ENCODE peak calls at places on chromosome 22, in four cellular contexts. Q is HCT116, R is HepG2, O is heart left ventricle. I is an unnamed sample.
A peak's percentile ranks its signal among the peaks of the same experiment; 100 is the strongest.

GRCh38 chr22:35643991-35644390 is 4.3 kb upstream of the APOL6 start:
- DNase-seq in O (no peak), R (no peak), Q (no peak), I (no peak)

GRCh38 chr22:46309526-46310085 is 12.9 kb downstream of the GTSE1 start:
- DNase-seq in O (peak; percentile 54), R (no peak), Q (no peak), I (no peak)

GRCh38 chr22:27424319-27424718 is 377.2 kb downstream of the MN1 start:
- DNase-seq in O (no peak), R (no peak), Q (no peak), I (no peak)

GRCh38 chr22:35947794-35948425 is 80.7 kb downstream of the RBFOX2 start:
- DNase-seq in Q (no peak), O (no peak), R (no peak), I (no peak)

GRCh38 chr22:37488337-37489135 is 2.4 kb upstream of the MFNG start:
- DNase-seq in R (peak; percentile 62), Q (no peak), O (no peak), I (no peak)

GRCh38 chr22:47366026-47366767 is 603.7 kb downstream of the TBC1D22A start:
- DNase-seq in Q (no peak), O (no peak), R (no peak), I (no peak)

GRCh38 chr22:47221840-47222615 is 459.6 kb downstream of the TBC1D22A start:
- DNase-seq in O (no peak), Q (no peak), R (no peak), I (no peak)

GRCh38 chr22:23696326-23696851 is 5.6 kb downstream of the RGL4 start:
- DNase-seq in R (no peak), O (no peak), Q (no peak), I (no peak)

GRCh38 chr22:47798229-47798628 is 1035.8 kb downstream of the TBC1D22A start:
- DNase-seq in Q (no peak), R (no peak), O (no peak), I (no peak)

GRCh38 chr22:30201970-30202369 is 44.6 kb downstream of the LIF start:
- DNase-seq in O (no peak), R (no peak), Q (no peak), I (no peak)

GRCh38 chr22:30204742-30205111 is 41.8 kb downstream of the LIF start:
- DNase-seq in R (no peak), Q (no peak), O (no peak), I (no peak)

GRCh38 chr22:30205281-30206115 is 41.1 kb downstream of the LIF start:
- DNase-seq in O (peak; percentile 75), Q (no peak), R (peak; percentile 40), I (peak; percentile 52)

GRCh38 chr22:30204015-30204741 is 42.4 kb downstream of the LIF start:
- DNase-seq in O (no peak), Q (no peak), R (no peak), I (no peak)

GRCh38 chr22:30202531-30203006 is 44.0 kb downstream of the LIF start:
- DNase-seq in Q (no peak), O (no peak), R (no peak), I (no peak)
- TF ChIP-seq POLR2A in Q (no peak), O (no peak), R (no peak), I (no peak)

GRCh38 chr22:50507991-50508884 is at the start of gene NCAPH2:
- DNase-seq in O (peak; percentile 97), Q (peak; percentile 94), R (peak; percentile 89), I (peak; percentile 90)
- TF ChIP-seq POLR2A in O (no peak), Q (peak; percentile 44), R (peak; percentile 87), I (peak; percentile 66)

DNA sequence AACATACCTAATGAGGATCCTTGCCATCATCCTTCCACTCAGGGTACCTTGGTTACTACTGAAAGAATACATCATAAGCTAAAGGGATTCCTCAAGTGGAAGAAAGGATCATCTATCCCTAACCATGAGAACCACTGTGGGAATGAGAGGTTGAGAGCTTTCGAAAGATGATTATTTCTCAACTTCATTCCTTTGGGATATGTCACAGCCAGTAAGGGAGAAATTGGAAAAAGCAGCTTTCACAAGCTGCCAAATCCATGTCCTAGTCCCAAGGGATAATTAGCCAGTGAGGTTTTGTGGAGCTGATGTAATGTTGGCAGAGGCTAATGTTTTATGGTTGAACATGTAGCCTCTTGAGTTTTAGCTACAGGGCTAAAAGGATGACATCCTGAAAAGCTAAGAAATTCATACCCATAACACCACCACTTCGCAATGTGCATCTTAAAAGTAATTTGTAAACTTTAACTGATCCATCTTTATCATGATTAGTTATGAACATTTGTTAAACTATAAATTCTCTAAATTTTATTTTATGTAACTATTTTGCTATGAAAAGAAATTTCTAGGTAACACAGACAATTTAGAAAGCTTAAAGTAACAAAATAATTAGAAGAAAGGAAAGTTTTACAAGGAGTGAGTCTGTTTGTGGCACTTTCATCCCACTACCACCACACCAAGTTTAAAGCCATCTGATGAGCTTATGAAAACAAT is 123.9 kb downstream of the MRTFA start:
- DNase-seq in O (no peak), R (peak; percentile 55), Q (no peak), I (no peak)
- TF ChIP-seq POLR2A in O (no peak), R (no peak), Q (no peak), I (no peak)

DNA sequence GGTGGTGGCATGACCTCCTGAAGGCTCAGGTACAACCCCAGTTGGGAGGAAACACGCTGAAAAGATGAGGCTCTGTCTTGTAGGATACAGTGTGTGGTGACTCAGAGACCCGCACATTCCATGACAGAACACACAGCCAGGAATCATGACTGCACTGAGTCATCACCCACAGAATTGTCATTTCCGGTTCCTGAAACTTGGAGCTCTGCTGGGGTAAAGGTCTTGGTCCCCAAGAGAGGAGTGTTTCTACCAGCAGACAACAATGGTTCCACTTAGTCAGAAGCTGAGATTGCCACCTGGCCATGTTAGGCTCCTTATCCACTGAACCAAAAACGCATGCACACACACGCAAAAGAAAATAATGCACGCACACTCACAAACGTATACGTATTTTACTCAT is 31.5 kb upstream of the CYB5R3 start:
- DNase-seq in Q (peak; percentile 66), O (no peak), R (no peak), I (peak; percentile 79)
- TF ChIP-seq POLR2A in Q (no peak), O (no peak), R (no peak), I (no peak)

GRCh38 chr22:20128902-20129746 is 2.5 kb upstream of the ZDHHC8 start:
- DNase-seq in R (peak; percentile 49), O (no peak), Q (no peak), I (no peak)

GRCh38 chr22:20127318-20127868 is 4.2 kb upstream of the ZDHHC8 start:
- DNase-seq in R (no peak), Q (no peak), O (no peak), I (no peak)

GRCh38 chr22:20126284-20127029 is 5.1 kb upstream of the ZDHHC8 start:
- DNase-seq in R (no peak), O (no peak), Q (no peak), I (no peak)

GRCh38 chr22:20128619-20128901 is 3.0 kb upstream of the ZDHHC8 start:
- DNase-seq in Q (no peak), R (no peak), O (no peak), I (no peak)

GRCh38 chr22:20127869-20128618 is 3.6 kb upstream of the ZDHHC8 start:
- DNase-seq in Q (no peak), R (no peak), O (no peak), I (no peak)
- TF ChIP-seq POLR2A in Q (no peak), R (no peak), O (no peak), I (no peak)

GRCh38 chr22:41092023-41092817 is at the start of gene EP300:
- DNase-seq in R (peak; percentile 18), Q (peak; percentile 40), O (peak; percentile 91), I (peak; percentile 28)
- TF ChIP-seq POLR2A in R (peak; percentile 37), Q (peak; percentile 74), O (no peak), I (peak; percentile 44)